ENCODE peak calls at places on chromosomes 6 and 20, in four cellular contexts. N is brain microvascular endothelial cell, E is lower leg skin, Q is GM13976. G is an unnamed sample.

GRCh38 chr6:17394192-17394611 is 807 bp downstream of the CAP2 start:
- DNase-seq in N (peak; percentile 65), Q (no peak), E (no peak), G (peak; percentile 72)

GRCh38 chr20:9615766-9616454 is 101.5 kb downstream of the LAMP5 start:
- DNase-seq in E (no peak), Q (peak; percentile 51), N (no peak), G (no peak)

GRCh38 chr6:155481215-155481614 is 25.6 kb upstream of the NOX3 start:
- DNase-seq in Q (no peak), N (no peak), E (no peak), G (no peak)

GRCh38 chr6:47457370-47457769 is 20.2 kb upstream of the CD2AP start:
- DNase-seq in Q (no peak), E (no peak), N (no peak), G (no peak)

GRCh38 chr20:55668659-55669058 is 336.7 kb downstream of the CBLN4 start:
- DNase-seq in E (no peak), N (no peak), Q (no peak), G (no peak)

GRCh38 chr6:166553563-166554271 is 32.8 kb downstream of the RAMACL start:
- DNase-seq in N (peak; percentile 95), Q (no peak), E (peak; percentile 69), G (no peak)

GRCh38 chr6:162177733-162178132 is 549.8 kb downstream of the PRKN start:
- DNase-seq in E (no peak), N (peak; percentile 33), Q (no peak), G (no peak)

GRCh38 chr6:6712258-6712978 is 123.9 kb downstream of the LY86 start:
- DNase-seq in Q (peak; percentile 45), E (no peak), N (peak; percentile 73), G (no peak)

GRCh38 chr6:106556368-106556960 is 72.8 kb downstream of the RTN4IP1 start:
- DNase-seq in Q (no peak), N (no peak), E (no peak), G (no peak)
- TF ChIP-seq CTCF in Q (peak; percentile 16), N (peak; percentile 50), E (no peak), G (no peak)

GRCh38 chr6:75331134-75331533 is 46.5 kb upstream of the TMEM30A start:
- DNase-seq in N (peak; percentile 65), Q (no peak), E (no peak), G (no peak)

GRCh38 chr6:75326557-75327258 is 42.1 kb upstream of the TMEM30A start:
- DNase-seq in E (no peak), Q (no peak), N (no peak), G (no peak)

GRCh38 chr6:75329703-75330102 is 45.1 kb upstream of the TMEM30A start:
- DNase-seq in E (no peak), Q (no peak), N (no peak), G (no peak)

GRCh38 chr6:75327807-75328206 is 43.2 kb upstream of the TMEM30A start:
- DNase-seq in E (no peak), Q (no peak), N (no peak), G (no peak)
- TF ChIP-seq CTCF in E (no peak), Q (no peak), N (no peak), G (no peak)

DNA sequence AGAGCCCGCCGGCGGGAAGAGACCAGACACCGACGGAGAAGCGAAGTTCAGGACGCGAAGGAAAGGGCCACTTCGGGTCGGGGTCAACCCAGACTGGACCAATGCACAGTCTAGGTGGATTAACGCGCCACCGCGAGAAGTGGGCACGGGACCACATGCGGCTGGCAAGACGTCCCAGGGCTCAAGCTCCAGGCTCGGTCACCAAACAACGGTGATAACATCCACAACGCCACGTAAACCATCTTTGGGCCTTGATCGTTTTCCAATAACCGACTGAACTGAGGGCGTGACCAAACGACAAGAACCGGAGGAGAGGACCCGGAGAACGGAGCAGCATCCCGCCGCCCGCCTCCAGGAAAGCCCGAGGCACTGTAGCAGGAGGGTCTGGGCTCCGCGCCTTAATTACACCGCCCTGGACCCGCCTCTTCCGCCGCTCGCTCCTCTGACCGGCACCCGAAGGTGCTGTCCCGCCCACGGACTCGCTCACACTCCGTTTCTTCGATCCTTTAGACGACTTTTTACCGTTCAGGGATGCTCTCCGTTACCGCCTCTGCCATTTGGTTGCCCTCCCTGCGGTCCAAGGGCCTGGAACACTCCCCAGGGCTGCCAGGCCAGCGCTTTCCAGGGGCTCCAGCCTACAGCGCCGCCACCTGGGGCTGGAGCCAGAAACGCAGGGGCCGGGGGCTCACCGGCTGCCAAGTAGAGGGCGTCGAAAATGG is 44.1 kb downstream of the DPPA5 start:
- DNase-seq in E (no peak), N (peak; percentile 49), Q (peak; percentile 91), G (peak; percentile 67)
- TF ChIP-seq CTCF in E (no peak), N (peak; percentile 81), Q (peak; percentile 72), G (no peak)

GRCh38 chr6:127516676-127517273 is 2.4 kb downstream of the MTCL3 start:
- DNase-seq in E (no peak), Q (peak; percentile 74), N (peak; percentile 75), G (no peak)
- TF ChIP-seq CTCF in E (no peak), Q (peak; percentile 56), N (peak; percentile 90), G (peak; percentile 41)

DNA sequence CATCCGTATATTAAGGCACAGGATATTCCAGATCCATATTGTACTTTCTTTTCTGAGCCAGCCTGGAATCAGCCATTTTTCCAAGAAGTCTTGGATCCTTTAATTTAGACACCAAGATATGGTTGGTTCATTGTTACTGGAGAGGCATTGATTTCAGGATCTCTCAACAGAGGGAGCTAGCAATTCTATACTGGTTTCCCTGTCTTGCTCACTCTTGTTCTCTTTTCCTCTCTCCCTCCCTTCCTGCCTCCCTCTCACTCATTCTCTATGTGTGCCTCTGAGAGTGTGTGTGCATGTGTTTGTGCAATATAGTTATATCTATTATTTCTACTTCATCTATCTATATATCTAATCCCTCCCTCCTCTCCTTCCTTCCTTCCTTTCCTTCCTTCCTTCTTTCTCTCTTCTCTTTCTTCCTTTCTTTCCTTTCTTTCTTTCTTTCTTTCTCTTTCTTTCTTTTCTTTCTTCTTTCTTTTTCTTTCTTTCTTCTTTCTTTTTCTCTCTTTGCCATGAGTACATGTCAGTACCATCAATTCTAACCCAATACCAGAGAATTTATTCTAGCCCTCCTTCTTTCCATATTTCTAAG is 299.1 kb downstream of the EPHA7 start:
- DNase-seq in E (no peak), Q (no peak), N (no peak), G (no peak)
- TF ChIP-seq CTCF in E (no peak), Q (no peak), N (no peak), G (no peak)

GRCh38 chr20:64053841-64054661 is 4.6 kb upstream of the SOX18 start:
- DNase-seq in Q (peak; percentile 70), N (no peak), E (no peak), G (no peak)
- TF ChIP-seq CTCF in Q (no peak), N (peak; percentile 54), E (no peak), G (no peak)

GRCh38 chr6:163198396-163198795 is 216.1 kb upstream of the QKI start:
- DNase-seq in N (no peak), E (no peak), Q (no peak), G (no peak)

GRCh38 chr6:163193326-163193725 is 221.2 kb upstream of the QKI start:
- DNase-seq in N (no peak), E (no peak), Q (no peak), G (no peak)

GRCh38 chr6:163199371-163199770 is 215.1 kb upstream of the QKI start:
- DNase-seq in E (no peak), N (no peak), Q (no peak), G (no peak)

GRCh38 chr6:163197839-163198238 is 216.7 kb upstream of the QKI start:
- DNase-seq in Q (no peak), E (no peak), N (no peak), G (no peak)

DNA sequence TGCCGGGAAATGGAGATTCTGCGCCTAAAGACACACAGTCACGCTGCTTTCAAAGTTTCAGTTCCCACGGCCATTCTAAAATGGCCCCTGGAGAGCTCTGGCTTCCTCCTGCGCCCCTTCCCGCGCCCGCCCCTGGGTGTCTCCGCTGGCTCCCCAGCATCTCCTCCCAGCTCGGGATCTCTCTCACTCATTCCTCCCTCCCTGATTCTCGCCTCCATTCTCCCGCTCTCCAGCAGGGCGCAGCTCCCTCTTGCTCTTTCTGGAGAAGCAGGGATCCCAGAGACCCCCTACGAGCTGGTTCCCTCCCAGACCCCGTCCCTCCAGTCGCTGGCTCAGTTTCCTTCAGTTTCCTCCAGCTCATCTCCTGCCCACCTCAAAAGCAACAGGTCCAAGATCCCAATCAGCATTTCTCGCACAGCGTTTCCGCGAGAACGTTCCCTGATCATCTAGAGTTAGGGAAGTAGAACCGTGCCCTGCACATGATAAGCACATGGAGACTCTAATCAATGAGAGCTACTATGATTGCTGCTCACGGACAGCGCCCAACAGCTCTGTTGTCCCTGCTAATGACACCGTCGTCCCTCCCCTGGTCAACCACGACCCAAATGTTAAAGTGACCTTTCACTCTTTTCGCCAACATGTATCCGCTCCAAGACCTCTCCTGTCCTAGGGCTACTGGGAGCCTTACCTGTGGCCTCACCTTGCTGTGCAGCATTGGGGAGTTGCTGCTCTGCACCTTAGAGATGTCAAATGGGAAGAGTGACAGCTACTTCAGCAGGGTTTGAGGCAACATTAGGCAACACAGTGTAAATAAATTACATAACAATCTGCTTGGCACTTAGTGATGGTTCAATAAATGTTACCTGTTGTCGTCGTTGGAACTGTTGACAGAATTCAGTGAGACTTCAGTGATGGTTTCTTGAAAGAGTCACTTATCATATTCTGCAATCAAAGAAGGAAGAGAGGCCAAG is 218.5 kb upstream of the QKI start:
- DNase-seq in E (no peak), N (no peak), Q (no peak), G (no peak)
- TF ChIP-seq CTCF in E (no peak), N (no peak), Q (no peak), G (no peak)